ENCODE peak calls at places on chromosomes 7 and 10, in nine cellular contexts. One of them, this sample, is unnamed.

GRCh38 chr10:1295756-1296480 is 239.7 kb downstream of the WDR37 start:
- DNase-seq in fibroblast of pulmonary artery: no peak
- DNase-seq in neural crest cell: no peak
- DNase-seq in hepatocyte: no peak
- DNase-seq in CD8-positive, alpha-beta T cell: no peak
- DNase-seq in body of pancreas: no peak
- DNase-seq in epithelial cell of esophagus: no peak
- DNase-seq in HFFc6: no peak
- DNase-seq in fibroblast of lung: no peak
- DNase-seq in this sample: no peak

GRCh38 chr7:19915596-19915995 is 142.2 kb upstream of the TMEM196 start:
- DNase-seq in fibroblast of pulmonary artery: no peak
- DNase-seq in neural crest cell: no peak
- DNase-seq in hepatocyte: no peak
- DNase-seq in CD8-positive, alpha-beta T cell: no peak
- DNase-seq in body of pancreas: no peak
- DNase-seq in epithelial cell of esophagus: no peak
- DNase-seq in HFFc6: no peak
- DNase-seq in fibroblast of lung: no peak
- DNase-seq in this sample: no peak

GRCh38 chr7:47635091-47636090 is 53.5 kb upstream of the TNS3 start:
- DNase-seq in fibroblast of pulmonary artery: no peak
- DNase-seq in neural crest cell: no peak
- DNase-seq in hepatocyte: peak
- DNase-seq in CD8-positive, alpha-beta T cell: no peak
- DNase-seq in body of pancreas: peak
- DNase-seq in epithelial cell of esophagus: peak
- DNase-seq in HFFc6: no peak
- DNase-seq in fibroblast of lung: peak
- DNase-seq in this sample: no peak

GRCh38 chr10:121664671-121665070 is 66.4 kb upstream of the FGFR2 start:
- DNase-seq in fibroblast of pulmonary artery: no peak
- DNase-seq in neural crest cell: no peak
- DNase-seq in hepatocyte: no peak
- DNase-seq in CD8-positive, alpha-beta T cell: no peak
- DNase-seq in body of pancreas: no peak
- DNase-seq in epithelial cell of esophagus: peak
- DNase-seq in HFFc6: no peak
- DNase-seq in fibroblast of lung: no peak
- DNase-seq in this sample: no peak

GRCh38 chr10:77416327-77417135 is 221.1 kb downstream of the KCNMA1 start:
- DNase-seq in fibroblast of pulmonary artery: peak
- DNase-seq in neural crest cell: no peak
- DNase-seq in hepatocyte: no peak
- DNase-seq in CD8-positive, alpha-beta T cell: no peak
- DNase-seq in body of pancreas: peak
- DNase-seq in epithelial cell of esophagus: peak
- DNase-seq in HFFc6: peak
- DNase-seq in fibroblast of lung: peak
- DNase-seq in this sample: no peak

GRCh38 chr10:7998831-7999230 is 55.7 kb upstream of the GATA3 start:
- DNase-seq in fibroblast of pulmonary artery: no peak
- DNase-seq in neural crest cell: no peak
- DNase-seq in hepatocyte: no peak
- DNase-seq in CD8-positive, alpha-beta T cell: no peak
- DNase-seq in body of pancreas: no peak
- DNase-seq in epithelial cell of esophagus: peak
- DNase-seq in HFFc6: no peak
- DNase-seq in fibroblast of lung: no peak
- DNase-seq in this sample: no peak

GRCh38 chr10:21953585-21954057 is 49.9 kb downstream of the DNAJC1 start:
- DNase-seq in fibroblast of pulmonary artery: peak
- DNase-seq in neural crest cell: no peak
- DNase-seq in hepatocyte: peak
- DNase-seq in CD8-positive, alpha-beta T cell: no peak
- DNase-seq in body of pancreas: no peak
- DNase-seq in epithelial cell of esophagus: peak
- DNase-seq in HFFc6: peak
- DNase-seq in fibroblast of lung: peak
- DNase-seq in this sample: no peak

GRCh38 chr7:150781016-150781415 is 19.1 kb downstream of the TMEM176B start:
- DNase-seq in fibroblast of pulmonary artery: peak
- DNase-seq in neural crest cell: no peak
- DNase-seq in hepatocyte: no peak
- DNase-seq in CD8-positive, alpha-beta T cell: no peak
- DNase-seq in body of pancreas: no peak
- DNase-seq in epithelial cell of esophagus: no peak
- DNase-seq in HFFc6: no peak
- DNase-seq in fibroblast of lung: peak
- DNase-seq in this sample: no peak

GRCh38 chr10:70967591-70968588 is 79.5 kb upstream of the PCBD1 start:
- DNase-seq in fibroblast of pulmonary artery: no peak
- DNase-seq in neural crest cell: no peak
- DNase-seq in hepatocyte: no peak
- DNase-seq in CD8-positive, alpha-beta T cell: no peak
- DNase-seq in body of pancreas: no peak
- DNase-seq in epithelial cell of esophagus: no peak
- DNase-seq in HFFc6: no peak
- DNase-seq in fibroblast of lung: no peak
- DNase-seq in this sample: no peak

GRCh38 chr7:64946772-64947171 is 43.7 kb downstream of the ZNF273 start:
- DNase-seq in fibroblast of pulmonary artery: peak
- DNase-seq in neural crest cell: peak
- DNase-seq in hepatocyte: peak
- DNase-seq in CD8-positive, alpha-beta T cell: no peak
- DNase-seq in body of pancreas: peak
- DNase-seq in epithelial cell of esophagus: no peak
- DNase-seq in HFFc6: no peak
- DNase-seq in fibroblast of lung: peak
- DNase-seq in this sample: no peak

GRCh38 chr10:33066558-33067236 is 108.7 kb upstream of the ITGB1 start:
- DNase-seq in fibroblast of pulmonary artery: peak
- DNase-seq in neural crest cell: no peak
- DNase-seq in hepatocyte: peak
- DNase-seq in CD8-positive, alpha-beta T cell: no peak
- DNase-seq in body of pancreas: peak
- DNase-seq in epithelial cell of esophagus: no peak
- DNase-seq in HFFc6: peak
- DNase-seq in fibroblast of lung: peak
- DNase-seq in this sample: no peak

GRCh38 chr7:127792528-127793342 is 140.7 kb downstream of the SND1 start:
- DNase-seq in fibroblast of pulmonary artery: no peak
- DNase-seq in neural crest cell: peak
- DNase-seq in hepatocyte: peak
- DNase-seq in CD8-positive, alpha-beta T cell: peak
- DNase-seq in body of pancreas: peak
- DNase-seq in epithelial cell of esophagus: peak
- DNase-seq in HFFc6: no peak
- DNase-seq in fibroblast of lung: no peak
- DNase-seq in this sample: no peak
- TF ChIP-seq CTCF in fibroblast of pulmonary artery: peak
- TF ChIP-seq CTCF in neural crest cell: peak
- TF ChIP-seq CTCF in hepatocyte: peak
- TF ChIP-seq CTCF in CD8-positive, alpha-beta T cell: peak
- TF ChIP-seq CTCF in body of pancreas: peak
- TF ChIP-seq CTCF in epithelial cell of esophagus: peak
- TF ChIP-seq CTCF in HFFc6: peak
- TF ChIP-seq CTCF in fibroblast of lung: peak
- TF ChIP-seq CTCF in this sample: peak

GRCh38 chr7:152382244-152382643 is 53.6 kb downstream of the KMT2C start:
- DNase-seq in fibroblast of pulmonary artery: no peak
- DNase-seq in neural crest cell: no peak
- DNase-seq in hepatocyte: no peak
- DNase-seq in CD8-positive, alpha-beta T cell: no peak
- DNase-seq in body of pancreas: no peak
- DNase-seq in epithelial cell of esophagus: no peak
- DNase-seq in HFFc6: no peak
- DNase-seq in fibroblast of lung: no peak
- DNase-seq in this sample: no peak

GRCh38 chr7:152383341-152384234 is 52.2 kb downstream of the KMT2C start:
- DNase-seq in fibroblast of pulmonary artery: peak
- DNase-seq in neural crest cell: no peak
- DNase-seq in hepatocyte: no peak
- DNase-seq in CD8-positive, alpha-beta T cell: no peak
- DNase-seq in body of pancreas: no peak
- DNase-seq in epithelial cell of esophagus: peak
- DNase-seq in HFFc6: peak
- DNase-seq in fibroblast of lung: peak
- DNase-seq in this sample: no peak
- TF ChIP-seq CTCF in fibroblast of pulmonary artery: no peak
- TF ChIP-seq CTCF in neural crest cell: no peak
- TF ChIP-seq CTCF in hepatocyte: no peak
- TF ChIP-seq CTCF in CD8-positive, alpha-beta T cell: no peak
- TF ChIP-seq CTCF in body of pancreas: no peak
- TF ChIP-seq CTCF in epithelial cell of esophagus: no peak
- TF ChIP-seq CTCF in HFFc6: no peak
- TF ChIP-seq CTCF in fibroblast of lung: no peak
- TF ChIP-seq CTCF in this sample: no peak

GRCh38 chr10:88091490-88092061 is 228.2 kb downstream of the PTEN start:
- DNase-seq in fibroblast of pulmonary artery: no peak
- DNase-seq in neural crest cell: no peak
- DNase-seq in hepatocyte: no peak
- DNase-seq in CD8-positive, alpha-beta T cell: peak
- DNase-seq in body of pancreas: no peak
- DNase-seq in epithelial cell of esophagus: peak
- DNase-seq in HFFc6: no peak
- DNase-seq in fibroblast of lung: no peak
- DNase-seq in this sample: no peak
- TF ChIP-seq CTCF in fibroblast of pulmonary artery: no peak
- TF ChIP-seq CTCF in neural crest cell: no peak
- TF ChIP-seq CTCF in hepatocyte: no peak
- TF ChIP-seq CTCF in CD8-positive, alpha-beta T cell: no peak
- TF ChIP-seq CTCF in body of pancreas: no peak
- TF ChIP-seq CTCF in epithelial cell of esophagus: peak
- TF ChIP-seq CTCF in HFFc6: no peak
- TF ChIP-seq CTCF in fibroblast of lung: no peak
- TF ChIP-seq CTCF in this sample: no peak

GRCh38 chr7:84612976-84613375 is 418.4 kb upstream of the SEMA3A start:
- DNase-seq in fibroblast of pulmonary artery: no peak
- DNase-seq in neural crest cell: no peak
- DNase-seq in hepatocyte: no peak
- DNase-seq in CD8-positive, alpha-beta T cell: no peak
- DNase-seq in body of pancreas: no peak
- DNase-seq in epithelial cell of esophagus: no peak
- DNase-seq in HFFc6: no peak
- DNase-seq in fibroblast of lung: no peak
- DNase-seq in this sample: no peak

GRCh38 chr7:84613411-84613810 is 418.8 kb upstream of the SEMA3A start:
- DNase-seq in fibroblast of pulmonary artery: no peak
- DNase-seq in neural crest cell: no peak
- DNase-seq in hepatocyte: no peak
- DNase-seq in CD8-positive, alpha-beta T cell: no peak
- DNase-seq in body of pancreas: no peak
- DNase-seq in epithelial cell of esophagus: no peak
- DNase-seq in HFFc6: no peak
- DNase-seq in fibroblast of lung: no peak
- DNase-seq in this sample: no peak

GRCh38 chr7:84617265-84618030 is 422.9 kb upstream of the SEMA3A start:
- DNase-seq in fibroblast of pulmonary artery: no peak
- DNase-seq in neural crest cell: no peak
- DNase-seq in hepatocyte: no peak
- DNase-seq in CD8-positive, alpha-beta T cell: no peak
- DNase-seq in body of pancreas: no peak
- DNase-seq in epithelial cell of esophagus: no peak
- DNase-seq in HFFc6: no peak
- DNase-seq in fibroblast of lung: no peak
- DNase-seq in this sample: no peak

GRCh38 chr7:84611391-84611790 is 416.8 kb upstream of the SEMA3A start:
- DNase-seq in fibroblast of pulmonary artery: no peak
- DNase-seq in neural crest cell: no peak
- DNase-seq in hepatocyte: no peak
- DNase-seq in CD8-positive, alpha-beta T cell: no peak
- DNase-seq in body of pancreas: no peak
- DNase-seq in epithelial cell of esophagus: no peak
- DNase-seq in HFFc6: no peak
- DNase-seq in fibroblast of lung: no peak
- DNase-seq in this sample: no peak

DNA sequence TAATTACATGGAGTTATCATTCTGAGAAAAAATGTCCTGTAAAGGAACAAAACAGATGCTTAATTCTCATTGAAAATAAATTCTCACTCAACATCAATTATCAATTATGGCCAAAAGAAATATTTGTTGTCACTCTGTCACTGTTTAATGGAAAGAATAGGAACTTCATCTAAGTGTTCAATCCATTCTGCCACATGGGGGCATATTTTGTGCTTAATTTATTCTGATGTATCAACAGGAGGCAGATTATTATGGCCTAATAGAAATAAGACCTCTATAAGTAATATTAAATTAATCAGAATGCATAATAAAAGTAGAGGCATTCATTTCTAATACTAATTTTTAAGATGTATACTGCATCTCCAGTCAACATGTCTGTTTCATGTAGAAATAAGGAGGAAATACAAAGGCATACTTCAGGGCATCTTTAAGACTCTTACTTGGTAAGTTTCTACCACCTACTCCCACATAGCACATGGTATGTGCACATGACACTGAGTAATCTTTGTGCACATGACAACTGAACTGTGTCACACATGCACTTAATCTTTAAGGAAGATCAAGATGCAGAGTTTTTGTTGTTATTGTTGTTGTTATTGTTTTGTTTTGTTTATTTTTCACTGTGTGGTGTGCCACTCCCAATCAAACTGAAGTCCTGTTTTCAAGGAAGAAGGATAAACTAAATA is 420.4 kb upstream of the SEMA3A start:
- DNase-seq in fibroblast of pulmonary artery: peak
- DNase-seq in neural crest cell: no peak
- DNase-seq in hepatocyte: no peak
- DNase-seq in CD8-positive, alpha-beta T cell: no peak
- DNase-seq in body of pancreas: no peak
- DNase-seq in epithelial cell of esophagus: peak
- DNase-seq in HFFc6: peak
- DNase-seq in fibroblast of lung: peak
- DNase-seq in this sample: no peak
- TF ChIP-seq CTCF in fibroblast of pulmonary artery: peak
- TF ChIP-seq CTCF in neural crest cell: no peak
- TF ChIP-seq CTCF in hepatocyte: no peak
- TF ChIP-seq CTCF in CD8-positive, alpha-beta T cell: no peak
- TF ChIP-seq CTCF in body of pancreas: no peak
- TF ChIP-seq CTCF in epithelial cell of esophagus: peak
- TF ChIP-seq CTCF in HFFc6: peak
- TF ChIP-seq CTCF in fibroblast of lung: peak
- TF ChIP-seq CTCF in this sample: no peak

This sample was measured in activated B cell treated with CpG ODN at 0.5 μM for 24 hours.